ENCODE peak calls at places on chromosome 1, in six cellular contexts. N, K, R, D, B and I are unnamed samples.

GRCh38 chr1:67103548-67103947 is 31.2 kb downstream of the C1orf141 start:
- DNase-seq in N (no peak), B (no peak), D (no peak), R (no peak), K (no peak), I (no peak)

GRCh38 chr1:73781257-73781656 is 416.7 kb downstream of the LRRIQ3 start:
- DNase-seq in B (no peak), N (no peak), R (no peak), D (no peak), K (no peak), I (peak; percentile 27)

GRCh38 chr1:206674745-206675175 is 9.9 kb upstream of the MAPKAPK2 start:
- DNase-seq in N (no peak), K (no peak), B (peak; percentile 80), D (no peak), R (no peak), I (peak; percentile 72)

GRCh38 chr1:63559357-63559756 is 33.9 kb upstream of the PGM1 start:
- DNase-seq in K (no peak), B (no peak), R (no peak), N (no peak), D (no peak), I (no peak)

GRCh38 chr1:40303051-40303771 is 13.9 kb downstream of the COL9A2 start:
- DNase-seq in N (no peak), K (no peak), D (no peak), R (no peak), B (no peak), I (no peak)

GRCh38 chr1:16076003-16076870 is 2.8 kb upstream of the FAM131C start:
- DNase-seq in B (no peak), N (no peak), K (no peak), D (no peak), R (no peak), I (no peak)

GRCh38 chr1:155974208-155975165 is 3.9 kb downstream of the ARHGEF2 start:
- DNase-seq in R (no peak), K (no peak), D (no peak), N (no peak), B (no peak), I (no peak)

GRCh38 chr1:1040004-1040991 is 20.4 kb downstream of the AGRN start:
- DNase-seq in D (peak; percentile 93), B (peak; percentile 92), R (peak; percentile 84), N (no peak), K (peak; percentile 96), I (peak; percentile 82)

GRCh38 chr1:26542781-26543443 is 13.4 kb downstream of the RPS6KA1 start:
- DNase-seq in N (no peak), D (no peak), R (no peak), K (no peak), B (no peak), I (no peak)

GRCh38 chr1:9792156-9793042 is 31.4 kb downstream of the CLSTN1 start:
- DNase-seq in R (no peak), B (no peak), K (no peak), N (peak; percentile 42), D (peak; percentile 82), I (no peak)

GRCh38 chr1:7252411-7253117 is 467.3 kb downstream of the CAMTA1 start:
- DNase-seq in N (no peak), D (no peak), R (no peak), B (no peak), K (peak; percentile 19), I (peak; percentile 8)

GRCh38 chr1:185315364-185316108 is 1.5 kb downstream of the IVNS1ABP start:
- DNase-seq in K (peak; percentile 13), B (no peak), R (no peak), N (no peak), D (no peak), I (peak; percentile 64)

GRCh38 chr1:20411196-20411980 is 74.6 kb downstream of the CAMK2N1 start:
- DNase-seq in N (no peak), R (no peak), D (peak; percentile 45), K (no peak), B (no peak), I (no peak)

GRCh38 chr1:24720152-24720551 is 25.1 kb upstream of the CLIC4 start:
- DNase-seq in K (no peak), R (no peak), N (no peak), D (no peak), B (peak; percentile 93), I (peak; percentile 49)

GRCh38 chr1:212234431-212235298 is 50.5 kb upstream of the PPP2R5A start:
- DNase-seq in K (no peak), N (no peak), R (no peak), B (no peak), D (no peak), I (peak; percentile 38)

GRCh38 chr1:183273300-183273699 is 87.2 kb downstream of the LAMC2 start:
- DNase-seq in K (no peak), B (no peak), N (no peak), D (no peak), R (no peak), I (no peak)

GRCh38 chr1:24321712-24322635 is 2.8 kb downstream of the GRHL3 start:
- DNase-seq in D (peak; percentile 59), N (peak; percentile 81), B (peak; percentile 87), R (peak; percentile 88), K (peak; percentile 79), I (peak; percentile 53)

GRCh38 chr1:200240655-200241054 is 169.2 kb downstream of the ZNF281 start:
- DNase-seq in K (no peak), R (no peak), B (no peak), D (no peak), N (no peak), I (no peak)

GRCh38 chr1:21866629-21867009 is 54.6 kb downstream of the LDLRAD2 start:
- DNase-seq in R (no peak), K (no peak), B (no peak), N (no peak), D (no peak), I (no peak)

GRCh38 chr1:206663832-206664652 is 20.7 kb upstream of the MAPKAPK2 start:
- DNase-seq in R (peak; percentile 74), K (peak; percentile 89), B (no peak), D (peak; percentile 85), N (peak; percentile 86), I (peak; percentile 78)

GRCh38 chr1:155085504-155086181 is 7.0 kb downstream of the EFNA3 start:
- DNase-seq in B (peak; percentile 91), N (no peak), D (no peak), R (peak; percentile 55), K (peak; percentile 56), I (peak; percentile 88)

GRCh38 chr1:6523566-6523965 is 30.7 kb downstream of the NOL9 start:
- DNase-seq in B (peak; percentile 46), R (no peak), N (peak; percentile 40), K (peak; percentile 64), D (peak; percentile 70), I (no peak)

GRCh38 chr1:208256556-208256955 is 12.4 kb upstream of the PLXNA2 start:
- DNase-seq in K (no peak), N (no peak), D (no peak), B (no peak), R (no peak), I (no peak)

GRCh38 chr1:72892461-72892860 is 610.1 kb upstream of the NEGR1 start:
- DNase-seq in R (no peak), N (no peak), B (no peak), K (no peak), D (no peak), I (no peak)

GRCh38 chr1:210236840-210237409 is 4.3 kb downstream of the SERTAD4 start:
- DNase-seq in K (peak; percentile 23), D (no peak), N (no peak), R (no peak), B (peak; percentile 85), I (no peak)

GRCh38 chr1:101370488-101370887 is 133.7 kb downstream of the S1PR1 start:
- DNase-seq in N (no peak), D (no peak), B (no peak), K (no peak), R (no peak), I (no peak)
- H3K9ac ChIP-seq in N (no peak overlapping the region), D (no peak overlapping the region), B (no peak overlapping the region), K (no peak overlapping the region), R (peak overlapping the region; percentile 32), I (no peak overlapping the region)

GRCh38 chr1:174191255-174191906 is 32.1 kb downstream of the RABGAP1L start:
- DNase-seq in B (no peak), R (no peak), K (no peak), D (no peak), N (no peak), I (no peak)
- H3K9ac ChIP-seq in B (no peak overlapping the region), R (no peak overlapping the region), K (no peak overlapping the region), D (no peak overlapping the region), N (no peak overlapping the region), I (no peak overlapping the region)

GRCh38 chr1:205312866-205313680 is 8.5 kb downstream of the NUAK2 start:
- DNase-seq in N (no peak), D (no peak), K (no peak), B (no peak), R (no peak), I (no peak)
- H3K9ac ChIP-seq in N (peak overlapping the region; percentile 77), D (no peak overlapping the region), K (peak overlapping the region; percentile 82), B (no peak overlapping the region), R (no peak overlapping the region), I (peak overlapping the region; percentile 52)

DNA sequence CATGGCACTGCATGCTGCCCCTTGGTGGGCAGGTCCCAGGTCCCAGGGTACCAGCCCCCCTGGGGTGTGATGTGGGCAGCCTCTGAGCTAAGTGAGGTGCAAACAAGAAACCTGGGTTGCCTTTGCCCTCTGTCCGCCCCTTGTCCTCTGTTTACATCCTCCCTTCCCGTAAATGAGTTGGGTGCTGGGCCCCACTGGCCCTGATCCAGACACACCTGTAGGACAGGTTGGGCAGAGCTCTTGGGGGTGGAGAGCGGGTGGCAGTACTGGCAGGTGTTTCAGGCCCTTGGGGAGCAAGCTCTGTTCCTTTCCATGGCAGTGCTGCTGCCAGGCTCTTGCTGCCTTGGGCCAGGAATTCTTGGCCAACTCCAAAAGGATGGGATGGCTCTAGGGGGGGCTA is 35.8 kb downstream of the ELF3 start:
- DNase-seq in B (peak; percentile 96), N (no peak), R (no peak), D (no peak), K (no peak), I (peak; percentile 97)
- H3K9ac ChIP-seq in B (no peak overlapping the region), N (no peak overlapping the region), R (no peak overlapping the region), D (no peak overlapping the region), K (no peak overlapping the region), I (peak overlapping the region; percentile 31)

GRCh38 chr1:159930634-159931033 is 5.3 kb upstream of the TAGLN2 start:
- DNase-seq in K (no peak), B (peak; percentile 59), D (no peak), N (no peak), R (no peak), I (no peak)

GRCh38 chr1:159930216-159930615 is 4.9 kb upstream of the TAGLN2 start:
- DNase-seq in R (no peak), D (no peak), K (no peak), N (no peak), B (peak; percentile 77), I (no peak)

GRCh38 chr1:159927887-159928431 is 2.7 kb upstream of the TAGLN2 start:
- DNase-seq in K (no peak), D (no peak), R (no peak), B (peak; percentile 61), N (no peak), I (no peak)

GRCh38 chr1:159928491-159929050 is 3.3 kb upstream of the TAGLN2 start:
- DNase-seq in D (no peak), K (no peak), R (no peak), N (no peak), B (peak; percentile 73), I (no peak)

GRCh38 chr1:159929155-159930051 is 4.1 kb upstream of the TAGLN2 start:
- DNase-seq in N (no peak), D (peak; percentile 96), R (no peak), K (peak; percentile 44), B (peak; percentile 67), I (no peak)
- H3K9ac ChIP-seq in N (no peak overlapping the region), D (no peak overlapping the region), R (no peak overlapping the region), K (no peak overlapping the region), B (no peak overlapping the region), I (no peak overlapping the region)

GRCh38 chr1:228370941-228371740 is 35.5 kb downstream of the TRIM11 start:
- DNase-seq in N (no peak), K (no peak), R (no peak), B (peak; percentile 80), D (no peak), I (no peak)
- H3K9ac ChIP-seq in N (no peak overlapping the region), K (no peak overlapping the region), R (no peak overlapping the region), B (no peak overlapping the region), D (no peak overlapping the region), I (no peak overlapping the region)